ENCODE peak calls at places on chromosomes 12 and 14, in five cellular contexts. V is body of pancreas; C is IMR-90; D is CD4-positive, alpha-beta T cell; I is fibroblast of lung. L is an unnamed sample.

GRCh38 chr12:121872546-121873223 is 14.0 kb upstream of the HPD start:
- DNase-seq in V (no peak), C (peak), D (no peak), I (peak), L (no peak)

GRCh38 chr12:30169839-30170591 is 386.3 kb upstream of the TMTC1 start:
- DNase-seq in V (no peak), C (no peak), D (no peak), I (no peak), L (no peak)

GRCh38 chr14:22887260-22887989 is 4.4 kb downstream of the REM2 start:
- DNase-seq in V (peak), C (peak), D (no peak), I (peak), L (no peak)

GRCh38 chr14:29895591-29896043 is 32.0 kb downstream of the PRKD1 start:
- DNase-seq in V (no peak), C (no peak), D (no peak), I (no peak), L (no peak)

GRCh38 chr12:8080131-8080530 is 1.9 kb upstream of the NECAP1 start:
- DNase-seq in V (no peak), C (no peak), D (no peak), I (no peak), L (no peak)

GRCh38 chr14:33364536-33364935 is 425.9 kb downstream of the NPAS3 start:
- DNase-seq in V (no peak), C (no peak), D (no peak), I (no peak), L (no peak)

GRCh38 chr12:30448038-30448437 is 247.6 kb downstream of the IPO8 start:
- DNase-seq in V (no peak), C (no peak), D (no peak), I (no peak), L (no peak)

GRCh38 chr12:80559766-80560165 is 115.7 kb downstream of the PTPRQ start:
- DNase-seq in V (no peak), C (no peak), D (no peak), I (no peak), L (no peak)

GRCh38 chr12:6218526-6218925 is 18.3 kb downstream of the CD9 start:
- DNase-seq in V (no peak), C (no peak), D (no peak), I (no peak), L (no peak)

GRCh38 chr12:12349711-12350665 is at the start of gene MANSC1:
- DNase-seq in V (peak), C (peak), D (peak), I (peak), L (peak)

GRCh38 chr12:18340796-18341195 is 79.5 kb downstream of the PIK3C2G start:
- DNase-seq in V (no peak), C (no peak), D (no peak), I (peak), L (no peak)

GRCh38 chr14:101628975-101629374 is 67.7 kb downstream of the DIO3 start:
- DNase-seq in V (no peak), C (no peak), D (no peak), I (no peak), L (no peak)

GRCh38 chr14:50018236-50019210 is 97.8 kb downstream of the VCPKMT start:
- DNase-seq in V (peak), C (peak), D (no peak), I (peak), L (no peak)

GRCh38 chr14:65496178-65496993 is 83.9 kb downstream of the FUT8 start:
- DNase-seq in V (no peak), C (peak), D (no peak), I (peak), L (no peak)

GRCh38 chr12:89244536-89244935 is 107.8 kb downstream of the DUSP6 start:
- DNase-seq in V (no peak), C (peak), D (no peak), I (peak), L (no peak)

GRCh38 chr14:43525647-43526046 is 981.4 kb downstream of the FSCB start:
- DNase-seq in V (no peak), C (no peak), D (no peak), I (no peak), L (no peak)

GRCh38 chr14:73295198-73295796 is 58.0 kb downstream of the PAPLN start:
- DNase-seq in V (no peak), C (peak), D (no peak), I (peak), L (no peak)

GRCh38 chr14:63949696-63950095 is 96.9 kb downstream of the SYNE2 start:
- DNase-seq in V (no peak), C (peak), D (no peak), I (peak), L (no peak)

GRCh38 chr14:103832046-103832445 is 15.3 kb downstream of the PPP1R13B start:
- DNase-seq in V (no peak), C (no peak), D (no peak), I (no peak), L (no peak)

GRCh38 chr14:87178277-87178676 is 814.7 kb downstream of the GALC start:
- DNase-seq in V (no peak), C (no peak), D (no peak), I (no peak), L (no peak)

GRCh38 chr14:68660495-68660894 is 132.4 kb downstream of the ZFP36L1 start:
- DNase-seq in V (no peak), C (no peak), D (no peak), I (no peak), L (no peak)

GRCh38 chr14:63483315-63483714 is 59.9 kb downstream of the PPP2R5E start:
- DNase-seq in V (no peak), C (no peak), D (no peak), I (no peak), L (no peak)

GRCh38 chr12:131395971-131396573 is 314.8 kb upstream of the SFSWAP start:
- DNase-seq in V (no peak), C (no peak), D (no peak), I (no peak), L (no peak)

GRCh38 chr12:2794261-2794735 is 472 bp upstream of the FKBP4 start:
- DNase-seq in V (no peak), C (no peak), D (peak), I (peak), L (no peak)

GRCh38 chr12:46005151-46005797 is 14.9 kb upstream of the SCAF11 start:
- DNase-seq in V (no peak), C (peak), D (no peak), I (peak), L (no peak)

GRCh38 chr14:87181288-87181687 is 811.7 kb downstream of the GALC start:
- DNase-seq in V (no peak), C (no peak), D (no peak), I (no peak), L (no peak)

GRCh38 chr12:96294831-96295230 is 100.7 kb downstream of the ELK3 start:
- DNase-seq in V (no peak), C (peak), D (no peak), I (peak), L (no peak)

GRCh38 chr12:100672075-100672592 is 98.7 kb downstream of the GAS2L3 start:
- DNase-seq in V (no peak), C (no peak), D (no peak), I (no peak), L (no peak)

GRCh38 chr14:97705976-97706375 is 908.8 kb downstream of the VRK1 start:
- DNase-seq in V (no peak), C (no peak), D (no peak), I (no peak), L (no peak)

GRCh38 chr14:39558525-39558924 is 126.3 kb upstream of the FBXO33 start:
- DNase-seq in V (no peak), C (no peak), D (no peak), I (no peak), L (no peak)

GRCh38 chr12:4417471-4417870 is 28.1 kb downstream of the FGF6 start:
- DNase-seq in V (no peak), C (no peak), D (no peak), I (no peak), L (no peak)

GRCh38 chr12:43132291-43132690 is 419.7 kb downstream of the ADAMTS20 start:
- DNase-seq in V (no peak), C (peak), D (no peak), I (peak), L (no peak)

GRCh38 chr12:1575287-1575798 is 19.0 kb downstream of the FBXL14 start:
- DNase-seq in V (peak), C (no peak), D (no peak), I (no peak), L (no peak)

DNA sequence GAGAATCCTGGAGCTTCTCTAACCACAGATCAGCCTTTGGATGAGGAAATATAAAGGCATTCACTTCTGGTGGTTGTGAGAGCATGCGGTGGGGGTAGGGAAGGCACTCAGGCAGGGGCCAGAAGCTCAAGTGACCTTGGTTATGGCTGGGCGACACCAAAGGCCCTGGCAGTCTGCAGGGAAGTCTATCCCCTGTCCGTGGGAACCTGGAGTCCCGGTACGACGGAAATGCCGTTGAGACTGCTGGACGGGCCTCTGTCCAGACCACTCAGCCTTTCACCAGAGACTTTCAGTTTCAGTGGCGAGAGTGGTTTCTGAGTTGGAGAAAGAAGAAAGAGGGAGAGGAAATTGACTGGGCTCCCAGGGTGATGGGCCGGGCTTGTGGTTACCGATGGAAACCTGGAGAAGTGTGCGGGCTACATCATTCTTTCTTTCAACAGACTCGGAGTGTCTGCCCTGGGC is 20.9 kb downstream of the ISCA2 start:
- DNase-seq in V (no peak), C (peak), D (no peak), I (peak), L (no peak)
- H3K27ac ChIP-seq in V (no peak), C (peak), D (no peak), I (peak), L (peak)

GRCh38 chr12:41621288-41621687 is 433.2 kb downstream of the PDZRN4 start:
- DNase-seq in V (no peak), C (no peak), D (no peak), I (no peak), L (no peak)
- H3K27ac ChIP-seq in V (no peak), C (no peak), D (no peak), I (no peak), L (no peak)

GRCh38 chr12:123231931-123232330 is 1.0 kb downstream of the MPHOSPH9 start:
- DNase-seq in V (no peak), C (no peak), D (no peak), I (no peak), L (no peak)
- H3K27ac ChIP-seq in V (peak), C (peak), D (no peak), I (peak), L (peak)

DNA sequence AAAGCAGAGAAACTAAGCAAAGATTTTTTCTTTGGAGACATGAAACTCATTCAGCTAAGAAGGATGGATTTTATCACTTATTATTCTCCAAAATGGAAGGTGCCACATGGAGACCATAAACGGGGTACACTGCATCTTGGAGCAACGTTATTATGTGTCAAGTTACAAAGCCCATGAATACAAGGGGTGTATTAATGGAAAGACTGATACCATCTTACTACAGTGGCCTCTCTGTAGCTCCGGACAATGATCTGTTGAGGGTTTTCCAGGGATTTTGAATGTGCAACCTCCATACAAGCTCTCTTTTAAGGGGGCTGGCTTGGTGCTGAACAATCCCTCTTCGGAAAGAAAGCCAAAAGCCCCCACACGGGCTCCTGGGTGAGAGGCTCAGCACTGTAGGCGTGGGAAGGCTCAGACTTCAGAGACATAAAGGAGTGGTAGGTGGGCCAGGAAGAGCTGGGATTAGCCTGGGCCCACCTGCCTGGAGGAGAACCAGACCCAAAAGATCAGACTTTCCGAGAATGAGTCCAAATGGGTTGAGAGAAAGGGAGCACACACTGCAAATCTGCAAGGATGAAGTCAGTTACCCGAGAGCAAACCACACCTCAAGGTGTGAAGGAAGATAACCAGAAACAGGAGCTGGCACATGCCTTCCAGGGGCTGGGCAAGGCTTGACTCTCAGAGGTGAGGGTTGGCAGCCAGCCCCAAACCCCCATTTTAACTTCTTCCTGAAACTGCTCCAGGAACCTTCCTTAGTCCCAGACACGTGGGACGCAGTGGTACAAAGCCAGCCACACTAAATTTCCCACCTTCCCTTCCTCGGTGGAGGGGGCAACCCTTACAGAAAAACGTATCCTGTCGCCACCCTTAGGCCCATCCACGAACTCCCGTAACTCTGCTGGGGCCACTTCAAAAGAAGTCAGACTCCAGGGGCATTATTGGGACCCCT is 1.5 kb downstream of the VPS37B start:
- DNase-seq in V (no peak), C (no peak), D (no peak), I (no peak), L (no peak)
- H3K27ac ChIP-seq in V (peak), C (peak), D (peak), I (peak), L (peak)

DNA sequence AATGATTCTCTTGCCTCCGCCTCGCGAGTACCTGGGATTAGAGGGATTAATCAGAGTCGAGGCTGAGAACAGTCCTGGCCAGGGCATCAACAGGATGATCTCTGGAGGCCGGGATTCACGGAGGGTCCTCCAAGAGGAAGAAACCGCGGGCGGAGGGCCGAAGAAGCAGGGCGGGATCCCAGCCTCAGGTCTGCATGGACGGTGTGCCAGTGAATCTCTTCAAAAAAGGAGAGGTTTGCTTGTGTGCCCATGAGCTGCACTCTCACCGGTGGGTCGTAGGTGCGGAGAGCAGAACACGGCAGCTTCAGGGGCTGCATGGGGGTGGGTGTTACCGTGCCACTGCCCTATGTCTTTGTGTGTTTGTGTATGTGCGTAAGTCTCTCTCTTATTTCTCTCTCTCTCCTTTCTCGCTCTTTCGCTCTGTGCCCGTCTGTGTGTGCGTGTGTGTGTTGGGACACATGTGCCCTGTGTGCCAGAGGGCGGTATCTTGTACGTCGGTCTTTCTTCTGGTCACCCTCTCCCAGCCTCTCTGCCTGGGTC is 768.2 kb upstream of the ALG10B start:
- DNase-seq in V (no peak), C (no peak), D (no peak), I (no peak), L (no peak)
- H3K27ac ChIP-seq in V (no peak), C (no peak), D (no peak), I (no peak), L (no peak)

DNA sequence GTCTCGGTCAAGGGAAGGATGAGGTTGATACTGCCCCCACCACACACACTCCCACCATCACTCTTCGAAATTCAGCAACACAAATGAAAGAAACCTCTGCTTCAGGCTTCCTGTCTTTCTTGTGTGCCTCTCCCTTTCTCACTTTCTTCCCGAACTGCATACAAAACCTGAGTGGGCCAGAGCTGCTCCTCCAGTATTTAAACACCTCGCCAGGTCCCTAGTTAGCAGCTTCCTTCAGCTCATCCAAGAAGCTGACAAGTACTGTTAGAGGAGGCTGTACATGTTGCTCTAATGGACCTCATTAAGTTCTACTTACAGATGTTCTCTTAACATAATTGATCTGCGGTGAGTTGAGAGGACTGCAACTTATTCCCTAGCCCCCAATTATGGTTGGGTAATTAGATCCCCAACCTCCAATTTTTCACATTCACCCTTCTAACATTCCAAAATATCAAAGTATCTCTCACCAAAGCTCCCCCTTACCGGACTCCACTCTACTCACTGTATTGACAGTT is 4.1 kb upstream of the LMO3 start:
- DNase-seq in V (no peak), C (no peak), D (no peak), I (no peak), L (no peak)
- H3K27ac ChIP-seq in V (peak), C (no peak), D (no peak), I (no peak), L (peak)

GRCh38 chr14:80618751-80619329 is 322.7 kb downstream of the CEP128 start:
- DNase-seq in V (no peak), C (peak), D (no peak), I (peak), L (no peak)
- H3K27ac ChIP-seq in V (no peak), C (peak), D (no peak), I (no peak), L (no peak)